ENCODE peak calls at places on chromosomes 7 and 10, in six cellular contexts. One of them, this sample, is unnamed.

GRCh38 chr7:13821152-13821787 is 168.2 kb downstream of the ETV1 start:
- DNase-seq in ovary: no peak
- DNase-seq in epithelial cell of proximal tubule: no peak
- DNase-seq in CD4-positive, CD25-positive, alpha-beta regulatory T cell: no peak
- DNase-seq in SJSA1: no peak
- DNase-seq in K562: no peak
- DNase-seq in this sample: no peak

GRCh38 chr7:138208864-138209263 is 132.6 kb downstream of the AKR1D1 start:
- DNase-seq in CD4-positive, CD25-positive, alpha-beta regulatory T cell: no peak
- DNase-seq in ovary: no peak
- DNase-seq in SJSA1: no peak
- DNase-seq in K562: no peak
- DNase-seq in epithelial cell of proximal tubule: peak; percentile 45
- DNase-seq in this sample: no peak

GRCh38 chr7:45203947-45204445 is 46.4 kb downstream of the RAMP3 start:
- DNase-seq in ovary: no peak
- DNase-seq in epithelial cell of proximal tubule: no peak
- DNase-seq in CD4-positive, CD25-positive, alpha-beta regulatory T cell: peak; percentile 83
- DNase-seq in SJSA1: no peak
- DNase-seq in K562: no peak
- DNase-seq in this sample: no peak

GRCh38 chr10:28674782-28675181 is 2.5 kb upstream of the BAMBI start:
- DNase-seq in K562: no peak
- DNase-seq in epithelial cell of proximal tubule: no peak
- DNase-seq in ovary: no peak
- DNase-seq in SJSA1: no peak
- DNase-seq in CD4-positive, CD25-positive, alpha-beta regulatory T cell: no peak
- DNase-seq in this sample: no peak

GRCh38 chr10:48598243-48598935 is 6.5 kb downstream of the ARHGAP22 start:
- DNase-seq in CD4-positive, CD25-positive, alpha-beta regulatory T cell: no peak
- DNase-seq in SJSA1: no peak
- DNase-seq in epithelial cell of proximal tubule: no peak
- DNase-seq in ovary: no peak
- DNase-seq in K562: no peak
- DNase-seq in this sample: no peak

GRCh38 chr10:119103687-119104652 is at the start of gene DENND10:
- DNase-seq in ovary: peak; percentile 86
- DNase-seq in CD4-positive, CD25-positive, alpha-beta regulatory T cell: peak; percentile 82
- DNase-seq in epithelial cell of proximal tubule: no peak
- DNase-seq in SJSA1: peak; percentile 86
- DNase-seq in K562: peak; percentile 98
- DNase-seq in this sample: peak; percentile 42

GRCh38 chr10:22253578-22253882 is 35.7 kb upstream of the EBLN1 start:
- DNase-seq in SJSA1: no peak
- DNase-seq in epithelial cell of proximal tubule: no peak
- DNase-seq in CD4-positive, CD25-positive, alpha-beta regulatory T cell: peak; percentile 59
- DNase-seq in ovary: no peak
- DNase-seq in K562: no peak
- DNase-seq in this sample: no peak

GRCh38 chr7:26078437-26079362 is 73.3 kb upstream of the NFE2L3 start:
- DNase-seq in K562: peak; percentile 16
- DNase-seq in ovary: peak; percentile 45
- DNase-seq in epithelial cell of proximal tubule: no peak
- DNase-seq in SJSA1: peak; percentile 33
- DNase-seq in CD4-positive, CD25-positive, alpha-beta regulatory T cell: peak; percentile 82
- DNase-seq in this sample: peak; percentile 75

GRCh38 chr10:122019414-122019975 is 30.5 kb downstream of the TACC2 start:
- DNase-seq in CD4-positive, CD25-positive, alpha-beta regulatory T cell: no peak
- DNase-seq in SJSA1: no peak
- DNase-seq in ovary: no peak
- DNase-seq in epithelial cell of proximal tubule: peak; percentile 68
- DNase-seq in K562: no peak
- DNase-seq in this sample: no peak

GRCh38 chr7:1922071-1922869 is 252.2 kb downstream of the ELFN1 start:
- DNase-seq in K562: no peak
- DNase-seq in CD4-positive, CD25-positive, alpha-beta regulatory T cell: peak; percentile 74
- DNase-seq in ovary: no peak
- DNase-seq in SJSA1: no peak
- DNase-seq in epithelial cell of proximal tubule: no peak
- DNase-seq in this sample: no peak

GRCh38 chr7:76315372-76315771 is 12.9 kb downstream of the HSPB1 start:
- DNase-seq in CD4-positive, CD25-positive, alpha-beta regulatory T cell: no peak
- DNase-seq in epithelial cell of proximal tubule: no peak
- DNase-seq in ovary: no peak
- DNase-seq in K562: no peak
- DNase-seq in SJSA1: no peak
- DNase-seq in this sample: no peak

GRCh38 chr7:763762-764161 is 36.7 kb upstream of the PRKAR1B start:
- DNase-seq in SJSA1: no peak
- DNase-seq in K562: no peak
- DNase-seq in ovary: no peak
- DNase-seq in CD4-positive, CD25-positive, alpha-beta regulatory T cell: no peak
- DNase-seq in epithelial cell of proximal tubule: no peak
- DNase-seq in this sample: no peak

GRCh38 chr10:122265896-122266295 is 5.2 kb upstream of the BTBD16 start:
- DNase-seq in K562: no peak
- DNase-seq in ovary: no peak
- DNase-seq in epithelial cell of proximal tubule: peak; percentile 64
- DNase-seq in SJSA1: no peak
- DNase-seq in CD4-positive, CD25-positive, alpha-beta regulatory T cell: no peak
- DNase-seq in this sample: no peak

GRCh38 chr7:77580762-77581350 is 43.8 kb downstream of the PTPN12 start:
- DNase-seq in K562: no peak
- DNase-seq in CD4-positive, CD25-positive, alpha-beta regulatory T cell: no peak
- DNase-seq in SJSA1: no peak
- DNase-seq in ovary: no peak
- DNase-seq in epithelial cell of proximal tubule: no peak
- DNase-seq in this sample: no peak

GRCh38 chr7:93046641-93047040 is 71.1 kb downstream of the SAMD9 start:
- DNase-seq in CD4-positive, CD25-positive, alpha-beta regulatory T cell: no peak
- DNase-seq in ovary: no peak
- DNase-seq in epithelial cell of proximal tubule: no peak
- DNase-seq in K562: peak; percentile 55
- DNase-seq in SJSA1: peak; percentile 80
- DNase-seq in this sample: no peak

GRCh38 chr10:23354630-23355343 is 10.2 kb upstream of the C10orf67 start:
- DNase-seq in epithelial cell of proximal tubule: no peak
- DNase-seq in K562: no peak
- DNase-seq in SJSA1: no peak
- DNase-seq in ovary: no peak
- DNase-seq in CD4-positive, CD25-positive, alpha-beta regulatory T cell: no peak
- DNase-seq in this sample: no peak

GRCh38 chr10:95273393-95274312 is 17.1 kb downstream of the PDLIM1 start:
- DNase-seq in CD4-positive, CD25-positive, alpha-beta regulatory T cell: no peak
- DNase-seq in epithelial cell of proximal tubule: peak; percentile 52
- DNase-seq in K562: no peak
- DNase-seq in SJSA1: peak; percentile 89
- DNase-seq in ovary: no peak
- DNase-seq in this sample: no peak

GRCh38 chr7:66409493-66409892 is 204.4 kb downstream of the TPST1 start:
- DNase-seq in epithelial cell of proximal tubule: no peak
- DNase-seq in K562: no peak
- DNase-seq in CD4-positive, CD25-positive, alpha-beta regulatory T cell: no peak
- DNase-seq in ovary: no peak
- DNase-seq in SJSA1: no peak
- DNase-seq in this sample: no peak

GRCh38 chr10:120508966-120509365 is 51.9 kb downstream of the PLPP4 start:
- DNase-seq in ovary: no peak
- DNase-seq in epithelial cell of proximal tubule: no peak
- DNase-seq in SJSA1: no peak
- DNase-seq in CD4-positive, CD25-positive, alpha-beta regulatory T cell: no peak
- DNase-seq in K562: no peak
- DNase-seq in this sample: no peak

GRCh38 chr7:98267305-98267704 is 14.2 kb upstream of the BRI3 start:
- DNase-seq in epithelial cell of proximal tubule: no peak
- DNase-seq in CD4-positive, CD25-positive, alpha-beta regulatory T cell: no peak
- DNase-seq in ovary: no peak
- DNase-seq in K562: no peak
- DNase-seq in SJSA1: no peak
- DNase-seq in this sample: no peak

GRCh38 chr10:68900427-68901105 is 549 bp upstream of the DDX50 start:
- DNase-seq in SJSA1: no peak
- DNase-seq in ovary: peak; percentile 86
- DNase-seq in CD4-positive, CD25-positive, alpha-beta regulatory T cell: no peak
- DNase-seq in K562: no peak
- DNase-seq in epithelial cell of proximal tubule: peak; percentile 33
- DNase-seq in this sample: no peak

GRCh38 chr7:7395785-7396184 is 139.9 kb downstream of the COL28A1 start:
- DNase-seq in epithelial cell of proximal tubule: no peak
- DNase-seq in CD4-positive, CD25-positive, alpha-beta regulatory T cell: no peak
- DNase-seq in ovary: no peak
- DNase-seq in SJSA1: no peak
- DNase-seq in K562: no peak
- DNase-seq in this sample: no peak

GRCh38 chr10:119693262-119693957 is 32.4 kb upstream of the INPP5F start:
- DNase-seq in ovary: no peak
- DNase-seq in CD4-positive, CD25-positive, alpha-beta regulatory T cell: no peak
- DNase-seq in SJSA1: peak; percentile 26
- DNase-seq in K562: no peak
- DNase-seq in epithelial cell of proximal tubule: no peak
- DNase-seq in this sample: no peak

GRCh38 chr10:99435986-99436633 is 5.7 kb upstream of the GOT1 start:
- DNase-seq in SJSA1: peak; percentile 47
- DNase-seq in ovary: no peak
- DNase-seq in K562: peak; percentile 18
- DNase-seq in epithelial cell of proximal tubule: no peak
- DNase-seq in CD4-positive, CD25-positive, alpha-beta regulatory T cell: peak; percentile 63
- DNase-seq in this sample: peak; percentile 41

GRCh38 chr7:1358376-1359050 is 100.8 kb downstream of the MICALL2 start:
- DNase-seq in epithelial cell of proximal tubule: no peak
- DNase-seq in CD4-positive, CD25-positive, alpha-beta regulatory T cell: no peak
- DNase-seq in K562: no peak
- DNase-seq in ovary: no peak
- DNase-seq in SJSA1: no peak
- DNase-seq in this sample: no peak

GRCh38 chr7:131302876-131303707 is 24.6 kb upstream of the MKLN1 start:
- DNase-seq in K562: no peak
- DNase-seq in epithelial cell of proximal tubule: no peak
- DNase-seq in ovary: no peak
- DNase-seq in CD4-positive, CD25-positive, alpha-beta regulatory T cell: peak; percentile 32
- DNase-seq in SJSA1: no peak
- DNase-seq in this sample: no peak

GRCh38 chr7:42940985-42941847 is 9.0 kb downstream of the MRPL32 start:
- DNase-seq in K562: peak; percentile 47
- DNase-seq in SJSA1: peak; percentile 46
- DNase-seq in CD4-positive, CD25-positive, alpha-beta regulatory T cell: peak; percentile 82
- DNase-seq in epithelial cell of proximal tubule: no peak
- DNase-seq in ovary: peak; percentile 84
- DNase-seq in this sample: peak; percentile 67

GRCh38 chr10:51311232-51311631 is 236.9 kb downstream of the PRKG1 start:
- DNase-seq in epithelial cell of proximal tubule: no peak
- DNase-seq in K562: no peak
- DNase-seq in ovary: no peak
- DNase-seq in CD4-positive, CD25-positive, alpha-beta regulatory T cell: no peak
- DNase-seq in SJSA1: no peak
- DNase-seq in this sample: no peak

GRCh38 chr7:5692112-5692844 is 89.2 kb downstream of the RNF216 start:
- DNase-seq in epithelial cell of proximal tubule: peak; percentile 91
- DNase-seq in ovary: peak; percentile 61
- DNase-seq in CD4-positive, CD25-positive, alpha-beta regulatory T cell: no peak
- DNase-seq in K562: no peak
- DNase-seq in SJSA1: peak; percentile 89
- DNase-seq in this sample: no peak
- H3K4me3 ChIP-seq in epithelial cell of proximal tubule: no peak overlapping the region
- H3K4me3 ChIP-seq in ovary: peak overlapping the region; percentile 19
- H3K4me3 ChIP-seq in CD4-positive, CD25-positive, alpha-beta regulatory T cell: peak overlapping the region; percentile 20
- H3K4me3 ChIP-seq in K562: no peak overlapping the region
- H3K4me3 ChIP-seq in SJSA1: peak overlapping the region; percentile 1
- H3K4me3 ChIP-seq in this sample: no peak overlapping the region

DNA sequence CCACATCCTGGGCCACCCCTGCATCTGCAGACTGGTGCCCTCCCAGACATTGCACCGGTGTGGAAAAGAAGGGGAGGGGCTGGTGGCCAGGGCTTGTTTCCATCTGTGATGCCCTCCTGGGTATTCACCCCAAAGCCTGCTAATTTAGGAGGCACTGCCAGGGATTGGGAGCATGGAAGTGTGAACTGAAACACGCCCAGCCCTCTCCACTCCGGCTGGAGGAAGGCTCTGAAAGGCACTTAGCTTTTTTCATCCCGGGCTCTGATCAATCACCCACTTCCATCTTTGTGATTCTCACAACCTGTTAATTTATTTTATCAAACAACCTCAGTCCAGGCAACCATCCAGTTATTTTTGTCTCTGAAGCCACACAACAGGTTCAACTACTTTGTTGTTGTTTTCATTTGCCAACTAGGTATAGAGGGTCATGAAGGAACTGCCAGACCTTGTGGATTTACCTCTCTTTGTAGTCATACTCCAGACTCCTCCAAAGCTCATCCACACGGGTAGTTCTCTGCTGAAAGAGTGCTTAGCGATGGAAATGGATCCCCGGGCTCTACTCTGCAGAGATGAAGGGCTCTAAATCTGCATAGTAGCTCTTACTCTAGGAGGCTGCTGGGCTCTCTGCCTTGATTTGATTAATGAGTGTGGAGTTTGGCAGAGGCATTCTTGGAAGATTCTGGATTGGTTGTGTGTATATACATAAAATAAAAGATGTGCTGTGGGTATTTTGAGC is 21.0 kb upstream of the CPXM2 start:
- DNase-seq in ovary: no peak
- DNase-seq in K562: no peak
- DNase-seq in epithelial cell of proximal tubule: no peak
- DNase-seq in CD4-positive, CD25-positive, alpha-beta regulatory T cell: no peak
- DNase-seq in SJSA1: no peak
- DNase-seq in this sample: no peak
- H3K4me3 ChIP-seq in ovary: no peak overlapping the region
- H3K4me3 ChIP-seq in K562: no peak overlapping the region
- H3K4me3 ChIP-seq in epithelial cell of proximal tubule: no peak overlapping the region
- H3K4me3 ChIP-seq in CD4-positive, CD25-positive, alpha-beta regulatory T cell: no peak overlapping the region
- H3K4me3 ChIP-seq in SJSA1: no peak overlapping the region
- H3K4me3 ChIP-seq in this sample: no peak overlapping the region

GRCh38 chr10:110165239-110165638 is 42.2 kb upstream of the MXI1 start:
- DNase-seq in SJSA1: no peak
- DNase-seq in epithelial cell of proximal tubule: no peak
- DNase-seq in K562: no peak
- DNase-seq in ovary: no peak
- DNase-seq in CD4-positive, CD25-positive, alpha-beta regulatory T cell: no peak
- DNase-seq in this sample: no peak
- H3K4me3 ChIP-seq in SJSA1: no peak overlapping the region
- H3K4me3 ChIP-seq in epithelial cell of proximal tubule: no peak overlapping the region
- H3K4me3 ChIP-seq in K562: no peak overlapping the region
- H3K4me3 ChIP-seq in ovary: no peak overlapping the region
- H3K4me3 ChIP-seq in CD4-positive, CD25-positive, alpha-beta regulatory T cell: no peak overlapping the region
- H3K4me3 ChIP-seq in this sample: no peak overlapping the region

DNA sequence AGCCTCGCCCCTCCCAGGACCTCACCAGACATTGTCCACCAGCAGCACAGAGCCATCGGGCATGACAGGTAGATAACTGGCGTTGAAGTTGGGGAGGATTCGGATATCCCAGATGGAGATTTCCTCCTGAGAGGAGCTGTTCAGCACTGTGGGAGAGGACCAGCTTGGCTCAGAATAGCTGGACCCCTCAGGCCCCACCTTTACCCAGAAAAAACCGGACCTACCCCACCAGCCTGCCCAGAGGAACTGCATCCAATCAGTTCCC is 1.5 kb downstream of the TRAPPC14 start:
- DNase-seq in K562: no peak
- DNase-seq in epithelial cell of proximal tubule: no peak
- DNase-seq in ovary: no peak
- DNase-seq in SJSA1: no peak
- DNase-seq in CD4-positive, CD25-positive, alpha-beta regulatory T cell: no peak
- DNase-seq in this sample: no peak
- H3K4me3 ChIP-seq in K562: peak overlapping the region; percentile 99
- H3K4me3 ChIP-seq in epithelial cell of proximal tubule: peak overlapping the region; percentile 82
- H3K4me3 ChIP-seq in ovary: no peak overlapping the region
- H3K4me3 ChIP-seq in SJSA1: peak overlapping the region; percentile 1
- H3K4me3 ChIP-seq in CD4-positive, CD25-positive, alpha-beta regulatory T cell: no peak overlapping the region
- H3K4me3 ChIP-seq in this sample: peak overlapping the region; percentile 15

This sample was measured in Jurkat, Clone E6-1.